ENCODE peak calls at places on chromosome 6, in nine cellular contexts. I, Q, F, J, M, Z, A, G and D are unnamed samples. For H3K27me3, the result is how much of the 10 kb centered on the place peaks cover.

GRCh38 chr6:159805418-159806020 is 5.4 kb downstream of the PNLDC1 start:
- DNase-seq in A (peak), I (no peak), F (no peak), M (no peak), Q (no peak), J (no peak), G (no peak), Z (no peak), D (no peak)

GRCh38 chr6:132070356-132070755 is 119.2 kb upstream of the CCN2 start:
- DNase-seq in F (no peak), M (no peak), G (no peak), A (no peak), Z (no peak), Q (no peak), I (no peak), J (no peak), D (no peak)

GRCh38 chr6:28489366-28490190 is 26.0 kb downstream of the GPX6 start:
- DNase-seq in F (peak), Z (peak), I (peak), G (peak), J (peak), A (peak), M (peak), Q (peak), D (no peak)

GRCh38 chr6:44263357-44264100 is 1.8 kb downstream of the NFKBIE start:
- DNase-seq in I (no peak), Q (peak), M (no peak), J (no peak), F (no peak), Z (no peak), A (peak), G (peak), D (no peak)

GRCh38 chr6:38517005-38517404 is 122.7 kb downstream of the BTBD9 start:
- DNase-seq in Q (peak), G (peak), I (peak), Z (no peak), A (no peak), J (no peak), M (no peak), F (no peak), D (no peak)

GRCh38 chr6:143536461-143536865 is 24.9 kb upstream of the FUCA2 start:
- DNase-seq in J (no peak), M (peak), Q (peak), A (peak), I (no peak), F (peak), Z (no peak), G (no peak), D (peak)

GRCh38 chr6:140462495-140463311 is 1088.3 kb upstream of the CITED2 start:
- DNase-seq in J (no peak), I (no peak), M (no peak), Z (no peak), G (peak), A (peak), F (no peak), Q (peak), D (no peak)

GRCh38 chr6:170371091-170371490 is 64.5 kb downstream of the FAM120B start:
- DNase-seq in J (no peak), I (no peak), F (no peak), M (no peak), G (no peak), Z (no peak), Q (peak), A (no peak), D (no peak)

GRCh38 chr6:149098700-149099276 is 218.7 kb upstream of the TAB2 start:
- DNase-seq in M (no peak), J (no peak), Z (no peak), I (no peak), A (no peak), G (no peak), Q (no peak), F (no peak), D (no peak)

GRCh38 chr6:126170875-126171489 is 168.9 kb upstream of the CENPW start:
- DNase-seq in A (peak), G (peak), J (peak), M (no peak), Z (no peak), I (peak), Q (peak), F (no peak), D (peak)

GRCh38 chr6:43705996-43706395 is 18.4 kb upstream of the MRPS18A start:
- DNase-seq in Q (peak), I (no peak), A (peak), G (no peak), F (no peak), M (no peak), Z (no peak), J (no peak), D (no peak)

GRCh38 chr6:317068-317451 is 24.8 kb downstream of the DUSP22 start:
- DNase-seq in F (no peak), M (no peak), Q (no peak), G (no peak), Z (no peak), I (no peak), J (no peak), A (no peak), D (no peak)

GRCh38 chr6:31621991-31622390 is 1.5 kb downstream of the PRRC2A start:
- DNase-seq in Q (no peak), G (no peak), J (no peak), M (no peak), F (no peak), Z (no peak), I (no peak), A (no peak), D (no peak)
- H3K4me3 ChIP-seq in Q (peak), G (peak), J (peak), M (peak), F (peak), Z (peak), I (peak), A (peak), D (peak)

DNA sequence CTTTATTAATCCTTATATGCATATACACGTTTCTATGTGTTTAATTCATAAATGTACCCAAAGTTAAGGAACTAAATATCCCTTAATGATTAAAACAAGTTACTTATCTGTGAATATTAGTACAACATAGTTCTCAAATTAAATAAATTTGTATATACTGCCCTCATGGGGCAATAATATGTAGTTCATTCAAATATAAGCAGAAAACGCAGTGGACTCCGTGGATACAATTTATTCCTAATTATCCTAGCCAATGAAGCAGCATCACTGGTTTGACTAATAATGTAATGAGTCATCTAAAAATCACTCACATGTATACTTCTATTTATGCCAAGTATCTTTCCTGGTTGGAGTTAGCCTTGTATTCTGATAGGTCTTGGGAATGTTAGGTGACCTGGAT is 111.6 kb downstream of the TBC1D32 start:
- DNase-seq in Q (peak), I (no peak), G (peak), Z (no peak), F (no peak), A (peak), J (no peak), M (no peak), D (no peak)
- TF ChIP-seq CTCF in Q (peak), I (no peak), G (peak), Z (no peak), F (no peak), A (peak), J (peak), M (no peak), D (no peak)

GRCh38 chr6:136920858-136921520 is 1.1 kb upstream of the SLC35D3 start:
- DNase-seq in F (no peak), A (peak), Q (no peak), I (no peak), Z (no peak), M (no peak), G (peak), J (peak), D (peak)
- H3K27me3 ChIP-seq in F (half or more), A (half or more), Q (under half), I (under half), Z (under half), M (half or more), G (half or more), J (half or more), D (under half)

GRCh38 chr6:2434116-2434515 is 188.7 kb upstream of the GMDS start:
- DNase-seq in J (no peak), M (no peak), G (no peak), F (no peak), Q (no peak), A (no peak), Z (no peak), I (no peak), D (no peak)
- H3K4me3 ChIP-seq in J (no peak), M (no peak), G (no peak), F (no peak), Q (no peak), A (no peak), Z (no peak), I (no peak), D (no peak)

DNA sequence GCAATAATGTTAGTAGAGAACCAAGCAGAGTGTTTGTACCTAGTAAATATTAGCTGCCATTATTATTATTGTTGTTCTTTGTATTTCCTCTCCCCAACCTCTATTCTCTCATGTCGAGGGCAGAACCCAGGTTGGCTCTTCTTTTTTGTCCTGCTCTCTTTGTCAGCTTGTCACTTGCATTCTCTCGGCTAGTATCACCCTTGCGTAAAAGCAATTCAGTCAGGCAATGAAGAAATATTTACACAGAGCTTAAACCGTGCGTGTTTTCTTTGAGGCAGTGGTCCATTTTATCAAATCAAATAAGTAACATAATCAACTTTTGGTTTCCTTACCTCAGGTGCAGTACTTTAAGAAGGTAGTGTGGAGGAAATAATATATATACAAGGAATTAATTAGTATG is 83.9 kb downstream of the TULP4 start:
- DNase-seq in Z (no peak), F (no peak), A (no peak), I (peak), M (no peak), J (no peak), Q (no peak), G (no peak), D (no peak)
- TF ChIP-seq CTCF in Z (no peak), F (no peak), A (no peak), I (no peak), M (no peak), J (no peak), Q (no peak), G (no peak), D (no peak)